ENCODE peak calls at places on chromosomes 2 and 18, in five cellular contexts. A is A549, Y is SJCRH30, R is PC-3, O is right cardiac atrium. H is an unnamed sample.
A peak's percentile ranks its signal among the peaks of the same experiment; 100 is the strongest.

GRCh38 chr18:48711651-48712486 is 173.0 kb downstream of the CTIF start:
- DNase-seq in A (peak; percentile 34), Y (peak; percentile 18), R (peak; percentile 36), O (peak; percentile 78), H (peak; percentile 26)

GRCh38 chr2:162928356-162928755 is 89.8 kb upstream of the KCNH7 start:
- DNase-seq in A (no peak), Y (no peak), R (peak; percentile 15), O (no peak), H (no peak)

GRCh38 chr2:14952383-14952782 is 319.9 kb downstream of the LRATD1 start:
- DNase-seq in A (no peak), Y (no peak), R (no peak), O (no peak), H (no peak)

GRCh38 chr2:105781274-105781673 is 36.6 kb downstream of the NCK2 start:
- DNase-seq in A (no peak), Y (no peak), R (no peak), O (no peak), H (no peak)

GRCh38 chr2:127454595-127455565 is 36.7 kb downstream of the PROC start:
- DNase-seq in A (peak; percentile 68), Y (peak; percentile 21), R (peak; percentile 49), O (no peak), H (peak; percentile 82)

GRCh38 chr2:102313950-102314349 is 2.6 kb downstream of the IL1RL1 start:
- DNase-seq in A (no peak), Y (no peak), R (no peak), O (no peak), H (no peak)

GRCh38 chr2:193315428-193316091 is 1120.8 kb upstream of the TMEFF2 start:
- DNase-seq in A (no peak), Y (no peak), R (no peak), O (no peak), H (no peak)

GRCh38 chr18:39862341-39862740 is 2092.7 kb upstream of the PIK3C3 start:
- DNase-seq in A (no peak), Y (no peak), R (no peak), O (peak; percentile 18), H (no peak)

GRCh38 chr2:135819211-135819610 is 17.8 kb downstream of the LCT start:
- DNase-seq in A (peak; percentile 47), Y (no peak), R (peak; percentile 36), O (no peak), H (no peak)

GRCh38 chr2:239818531-239819011 is 206.6 kb downstream of the NDUFA10 start:
- DNase-seq in A (no peak), Y (no peak), R (no peak), O (no peak), H (no peak)

GRCh38 chr2:26890341-26891000 is 42.5 kb downstream of the DPYSL5 start:
- DNase-seq in A (no peak), Y (no peak), R (no peak), O (no peak), H (no peak)

GRCh38 chr2:70454936-70455544 is 98.6 kb downstream of the TGFA start:
- DNase-seq in A (no peak), Y (no peak), R (no peak), O (no peak), H (no peak)

GRCh38 chr18:74989134-74989533 is 219.8 kb downstream of the PTGR3 start:
- DNase-seq in A (no peak), Y (no peak), R (no peak), O (no peak), H (no peak)

GRCh38 chr2:203646266-203646864 is 60.1 kb upstream of the CD28 start:
- DNase-seq in A (no peak), Y (peak; percentile 14), R (no peak), O (no peak), H (peak; percentile 78)

GRCh38 chr2:159090514-159091201 is 122.2 kb downstream of the TANC1 start:
- DNase-seq in A (no peak), Y (no peak), R (no peak), O (peak; percentile 67), H (no peak)

GRCh38 chr18:80170395-80171094 is 61.5 kb downstream of the ADNP2 start:
- DNase-seq in A (no peak), Y (no peak), R (no peak), O (no peak), H (no peak)

GRCh38 chr18:80171190-80171872 is 62.3 kb downstream of the ADNP2 start:
- DNase-seq in A (peak; percentile 29), Y (peak; percentile 13), R (peak; percentile 29), O (peak; percentile 82), H (peak; percentile 70)

GRCh38 chr18:80169607-80170006 is 60.5 kb downstream of the ADNP2 start:
- DNase-seq in A (no peak), Y (no peak), R (peak; percentile 19), O (no peak), H (no peak)

GRCh38 chr18:80173060-80173459 is 64.0 kb downstream of the ADNP2 start:
- DNase-seq in A (no peak), Y (no peak), R (no peak), O (no peak), H (no peak)

GRCh38 chr18:80172056-80172455 is 63.0 kb downstream of the ADNP2 start:
- DNase-seq in A (no peak), Y (no peak), R (no peak), O (no peak), H (no peak)
- H3K27ac ChIP-seq in A (no peak overlapping the region), Y (no peak overlapping the region), R (no peak overlapping the region), O (no peak overlapping the region), H (no peak overlapping the region)

DNA sequence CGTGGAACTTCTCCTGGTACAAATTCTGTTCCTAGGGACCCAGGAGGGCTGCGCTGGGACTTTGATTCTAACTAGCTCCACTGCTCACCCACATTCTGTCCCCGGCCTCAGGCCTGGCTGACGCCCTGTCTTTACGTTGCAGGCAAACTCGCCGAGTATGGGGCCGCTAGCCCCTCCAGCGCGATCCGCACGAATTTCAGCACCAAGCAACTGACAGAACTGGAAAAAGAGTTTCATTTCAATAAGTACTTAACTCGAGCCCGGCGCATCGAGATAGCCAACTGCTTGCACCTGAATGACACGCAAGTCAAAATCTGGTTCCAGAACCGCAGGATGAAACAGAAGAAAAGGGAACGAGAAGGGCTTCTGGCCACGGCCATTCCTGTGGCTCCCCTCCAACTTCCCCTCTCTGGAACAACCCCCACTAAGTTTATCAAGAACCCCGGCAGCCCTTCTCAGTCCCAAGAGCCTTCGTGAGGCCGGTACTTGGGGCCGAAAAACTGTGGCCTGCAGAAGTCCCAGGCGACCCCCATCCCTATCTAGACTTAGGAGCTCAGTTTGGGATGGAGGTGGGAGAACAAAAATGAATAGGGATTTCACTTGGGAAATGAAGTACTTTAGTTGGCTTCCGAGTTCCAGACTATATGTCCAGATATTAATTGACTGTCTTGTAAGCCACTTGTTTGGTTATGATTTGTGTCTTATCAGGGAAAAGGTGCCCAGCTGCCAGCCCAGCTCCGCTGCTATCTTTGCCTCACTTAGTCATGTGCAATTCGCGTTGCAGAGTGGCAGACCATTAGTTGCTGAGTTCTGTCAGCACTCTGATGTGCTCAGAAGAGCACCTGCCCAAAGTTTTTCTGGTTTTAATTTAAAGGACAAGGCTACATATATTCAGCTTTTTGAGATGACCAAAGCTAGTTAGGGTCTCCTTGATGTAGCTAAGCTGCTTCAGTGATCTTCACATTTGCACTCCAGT is 1.5 kb downstream of the HOXD1 start:
- DNase-seq in A (no peak), Y (no peak), R (no peak), O (no peak), H (no peak)
- H3K4me3 ChIP-seq in A (no peak overlapping the region), Y (no peak overlapping the region), R (no peak overlapping the region), O (no peak overlapping the region), H (no peak overlapping the region)

GRCh38 chr18:71887509-71887908 is 656.6 kb downstream of the CBLN2 start:
- DNase-seq in A (no peak), Y (no peak), R (no peak), O (no peak), H (no peak)
- H3K4me1 ChIP-seq in A (no peaks in the 10 kb centered on the region), Y (no peaks in the 10 kb centered on the region), R (no peaks in the 10 kb centered on the region), O (no peaks in the 10 kb centered on the region), H (no peaks in the 10 kb centered on the region)

DNA sequence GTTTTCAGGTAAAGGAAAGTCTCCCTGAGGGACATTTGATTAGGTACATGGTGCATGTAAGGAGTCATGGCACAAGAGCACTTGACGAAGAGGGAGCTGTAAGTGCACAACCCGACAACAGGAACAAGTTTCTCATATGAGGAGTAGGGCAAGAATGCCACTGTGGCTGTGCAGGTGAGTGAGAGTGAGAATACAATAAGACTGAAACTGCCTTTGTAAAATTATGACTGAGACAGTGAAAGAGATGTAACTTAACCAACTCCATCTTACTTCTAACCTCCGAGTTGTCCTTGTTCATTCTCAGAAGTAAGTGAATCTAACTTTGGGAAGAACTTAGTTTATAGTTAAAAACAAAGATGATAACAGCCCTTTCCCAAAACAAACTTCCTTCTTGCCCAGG is 1025.8 kb upstream of the CNTNAP5 start:
- DNase-seq in A (no peak), Y (no peak), R (no peak), O (no peak), H (no peak)
- H3K27ac ChIP-seq in A (no peak overlapping the region), Y (no peak overlapping the region), R (no peak overlapping the region), O (no peak overlapping the region), H (no peak overlapping the region)

GRCh38 chr2:212032032-212032431 is 506.6 kb downstream of the ERBB4 start:
- DNase-seq in A (no peak), Y (no peak), R (peak; percentile 13), O (no peak), H (no peak)
- H3K4me3 ChIP-seq in A (no peak overlapping the region), Y (no peak overlapping the region), R (no peak overlapping the region), O (no peak overlapping the region), H (no peak overlapping the region)

GRCh38 chr2:46169452-46169851 is 127.8 kb upstream of the EPAS1 start:
- DNase-seq in A (no peak), Y (no peak), R (no peak), O (no peak), H (peak; percentile 34)
- H3K4me1 ChIP-seq in A (peaks cover 84% of the 10 kb centered on the region), Y (peaks cover 9% of the 10 kb centered on the region), R (peaks cover 34% of the 10 kb centered on the region), O (peaks cover 16% of the 10 kb centered on the region), H (no peaks in the 10 kb centered on the region)

GRCh38 chr2:191115391-191115790 is 35.4 kb downstream of the STAT4 start:
- DNase-seq in A (no peak), Y (no peak), R (no peak), O (no peak), H (no peak)
- H3K27ac ChIP-seq in A (no peak overlapping the region), Y (no peak overlapping the region), R (no peak overlapping the region), O (no peak overlapping the region), H (no peak overlapping the region)